ENCODE peak calls at places on chromosomes 6 and 20, in nine cellular contexts. One of them, this sample, is unnamed.

GRCh38 chr6:169427856-169428255 is 174.2 kb upstream of the THBS2 start:
- DNase-seq in amniotic stem cell: no peak
- DNase-seq in skeletal muscle cell: peak
- DNase-seq in M059J: peak
- DNase-seq in suprapubic skin: no peak
- DNase-seq in progenitor cell of endocrine pancreas: no peak
- DNase-seq in T-helper 2 cell: no peak
- DNase-seq in Calu3: no peak
- DNase-seq in NCI-H345: no peak
- DNase-seq in this sample: peak

GRCh38 chr20:37519508-37520416 is 1.3 kb upstream of the NNAT start:
- DNase-seq in amniotic stem cell: no peak
- DNase-seq in skeletal muscle cell: no peak
- DNase-seq in M059J: no peak
- DNase-seq in suprapubic skin: no peak
- DNase-seq in progenitor cell of endocrine pancreas: no peak
- DNase-seq in T-helper 2 cell: no peak
- DNase-seq in Calu3: no peak
- DNase-seq in NCI-H345: peak
- DNase-seq in this sample: no peak

GRCh38 chr6:73064261-73064660 is 161.0 kb downstream of the KHDC1L start:
- DNase-seq in amniotic stem cell: no peak
- DNase-seq in skeletal muscle cell: no peak
- DNase-seq in M059J: no peak
- DNase-seq in suprapubic skin: no peak
- DNase-seq in progenitor cell of endocrine pancreas: no peak
- DNase-seq in T-helper 2 cell: no peak
- DNase-seq in Calu3: no peak
- DNase-seq in NCI-H345: no peak
- DNase-seq in this sample: no peak

GRCh38 chr6:109718991-109719390 is 27.9 kb downstream of the FIG4 start:
- DNase-seq in amniotic stem cell: no peak
- DNase-seq in skeletal muscle cell: no peak
- DNase-seq in M059J: peak
- DNase-seq in suprapubic skin: no peak
- DNase-seq in progenitor cell of endocrine pancreas: no peak
- DNase-seq in T-helper 2 cell: no peak
- DNase-seq in Calu3: no peak
- DNase-seq in NCI-H345: no peak
- DNase-seq in this sample: peak

GRCh38 chr6:11918021-11918738 is 93.9 kb upstream of the HIVEP1 start:
- DNase-seq in amniotic stem cell: no peak
- DNase-seq in skeletal muscle cell: peak
- DNase-seq in M059J: peak
- DNase-seq in suprapubic skin: no peak
- DNase-seq in progenitor cell of endocrine pancreas: no peak
- DNase-seq in T-helper 2 cell: no peak
- DNase-seq in Calu3: no peak
- DNase-seq in NCI-H345: no peak
- DNase-seq in this sample: peak

GRCh38 chr6:113969888-113970807 is 800 bp downstream of the HDAC2 start:
- DNase-seq in amniotic stem cell: no peak
- DNase-seq in skeletal muscle cell: no peak
- DNase-seq in M059J: peak
- DNase-seq in suprapubic skin: peak
- DNase-seq in progenitor cell of endocrine pancreas: peak
- DNase-seq in T-helper 2 cell: peak
- DNase-seq in Calu3: peak
- DNase-seq in NCI-H345: peak
- DNase-seq in this sample: peak

GRCh38 chr6:7914311-7914710 is 3.7 kb upstream of the TXNDC5 start:
- DNase-seq in amniotic stem cell: no peak
- DNase-seq in skeletal muscle cell: no peak
- DNase-seq in M059J: no peak
- DNase-seq in suprapubic skin: no peak
- DNase-seq in progenitor cell of endocrine pancreas: no peak
- DNase-seq in T-helper 2 cell: no peak
- DNase-seq in Calu3: no peak
- DNase-seq in NCI-H345: no peak
- DNase-seq in this sample: no peak

GRCh38 chr6:82385546-82385945 is 21.9 kb downstream of the TPBG start:
- DNase-seq in amniotic stem cell: no peak
- DNase-seq in skeletal muscle cell: no peak
- DNase-seq in M059J: no peak
- DNase-seq in suprapubic skin: no peak
- DNase-seq in progenitor cell of endocrine pancreas: no peak
- DNase-seq in T-helper 2 cell: no peak
- DNase-seq in Calu3: no peak
- DNase-seq in NCI-H345: no peak
- DNase-seq in this sample: no peak

GRCh38 chr6:131789219-131789618 is 18.6 kb upstream of the ENPP1 start:
- DNase-seq in amniotic stem cell: no peak
- DNase-seq in skeletal muscle cell: no peak
- DNase-seq in M059J: peak
- DNase-seq in suprapubic skin: no peak
- DNase-seq in progenitor cell of endocrine pancreas: no peak
- DNase-seq in T-helper 2 cell: no peak
- DNase-seq in Calu3: no peak
- DNase-seq in NCI-H345: no peak
- DNase-seq in this sample: peak

GRCh38 chr6:41648070-41648585 is 9.9 kb downstream of the MDFI start:
- DNase-seq in amniotic stem cell: no peak
- DNase-seq in skeletal muscle cell: no peak
- DNase-seq in M059J: no peak
- DNase-seq in suprapubic skin: no peak
- DNase-seq in progenitor cell of endocrine pancreas: no peak
- DNase-seq in T-helper 2 cell: no peak
- DNase-seq in Calu3: no peak
- DNase-seq in NCI-H345: no peak
- DNase-seq in this sample: no peak

GRCh38 chr20:63066506-63067265 is 59.9 kb upstream of the BHLHE23 start:
- DNase-seq in amniotic stem cell: no peak
- DNase-seq in skeletal muscle cell: no peak
- DNase-seq in M059J: no peak
- DNase-seq in suprapubic skin: peak
- DNase-seq in progenitor cell of endocrine pancreas: no peak
- DNase-seq in T-helper 2 cell: no peak
- DNase-seq in Calu3: no peak
- DNase-seq in NCI-H345: no peak
- DNase-seq in this sample: no peak

This sample was measured in Daoy.